ENCODE peak calls at places on chromosomes 5 and 9, in six cellular contexts. M is neuronal stem cell, L is IMR-90, A is H9, W is H1, J is trophoblast cell. K is an unnamed sample.

GRCh38 chr5:82332064-82332855 is 54.1 kb upstream of the RPS23 start:
- DNase-seq in M (no peak), L (no peak), A (no peak), W (no peak), J (no peak), K (peak)

GRCh38 chr9:115883467-115884329 is 269.9 kb upstream of the PAPPA start:
- DNase-seq in M (peak), L (peak), A (peak), W (no peak), J (peak), K (peak)

GRCh38 chr5:79474416-79475173 is 39.3 kb downstream of the HOMER1 start:
- DNase-seq in M (no peak), L (peak), A (no peak), W (no peak), J (no peak), K (no peak)

GRCh38 chr5:17260549-17260948 is 43.1 kb downstream of the BASP1 start:
- DNase-seq in M (no peak), L (no peak), A (no peak), W (no peak), J (no peak), K (no peak)

GRCh38 chr5:15752886-15753285 is 252.9 kb downstream of the FBXL7 start:
- DNase-seq in M (no peak), L (peak), A (no peak), W (no peak), J (no peak), K (peak)

GRCh38 chr5:77635617-77636422 is 2.7 kb downstream of the OTP start:
- DNase-seq in M (no peak), L (no peak), A (no peak), W (no peak), J (no peak), K (no peak)

GRCh38 chr5:172828911-172829431 is 5.1 kb upstream of the ERGIC1 start:
- DNase-seq in M (no peak), L (peak), A (no peak), W (no peak), J (peak), K (no peak)

GRCh38 chr5:10432059-10433008 is 9.3 kb upstream of the ROPN1L start:
- DNase-seq in M (no peak), L (no peak), A (no peak), W (no peak), J (no peak), K (no peak)

GRCh38 chr5:142432369-142432863 is 107.6 kb upstream of the SPRY4 start:
- DNase-seq in M (no peak), L (no peak), A (no peak), W (no peak), J (no peak), K (no peak)

GRCh38 chr5:2602451-2603045 is 148.9 kb downstream of the IRX2 start:
- DNase-seq in M (no peak), L (no peak), A (no peak), W (no peak), J (no peak), K (no peak)

GRCh38 chr5:90689064-90689463 is 130.5 kb downstream of the ADGRV1 start:
- DNase-seq in M (no peak), L (no peak), A (no peak), W (no peak), J (no peak), K (no peak)

GRCh38 chr5:62779010-62779422 is 200.4 kb downstream of the LRRC70 start:
- DNase-seq in M (peak), L (peak), A (peak), W (no peak), J (peak), K (peak)

GRCh38 chr9:6902423-6902822 is 144.7 kb downstream of the KDM4C start:
- DNase-seq in M (no peak), L (peak), A (no peak), W (no peak), J (no peak), K (no peak)

GRCh38 chr5:5297432-5298067 is 124.9 kb upstream of the ICE1 start:
- DNase-seq in M (no peak), L (no peak), A (no peak), W (no peak), J (no peak), K (no peak)

GRCh38 chr5:160158087-160158486 is 38.8 kb upstream of the PWWP2A start:
- DNase-seq in M (no peak), L (no peak), A (peak), W (no peak), J (no peak), K (no peak)

GRCh38 chr9:112854657-112855056 is 36.0 kb downstream of the SLC46A2 start:
- DNase-seq in M (no peak), L (no peak), A (no peak), W (no peak), J (no peak), K (no peak)

GRCh38 chr5:134649163-134649916 is 755 bp downstream of the SEC24A start:
- DNase-seq in M (no peak), L (peak), A (no peak), W (no peak), J (no peak), K (peak)

GRCh38 chr9:120716483-120716882 is 2.2 kb upstream of the MEGF9 start:
- DNase-seq in M (no peak), L (no peak), A (no peak), W (no peak), J (no peak), K (no peak)

GRCh38 chr5:125484272-125485002 is 738.0 kb upstream of the ZNF608 start:
- DNase-seq in M (no peak), L (peak), A (no peak), W (no peak), J (no peak), K (peak)

GRCh38 chr5:168002116-168002515 is 289.3 kb upstream of the WWC1 start:
- DNase-seq in M (no peak), L (no peak), A (no peak), W (no peak), J (no peak), K (no peak)

GRCh38 chr9:126617740-126618133 is 4.0 kb downstream of the LMX1B start:
- DNase-seq in M (no peak), L (no peak), A (peak), W (no peak), J (no peak), K (no peak)

GRCh38 chr9:20216438-20216837 is 405.9 kb downstream of the MLLT3 start:
- DNase-seq in M (no peak), L (no peak), A (no peak), W (no peak), J (no peak), K (no peak)

GRCh38 chr9:115035872-115036612 is 81.9 kb downstream of the TNC start:
- DNase-seq in M (no peak), L (peak), A (no peak), W (no peak), J (no peak), K (peak)

GRCh38 chr9:5388026-5388806 is 48.5 kb upstream of the RLN1 start:
- DNase-seq in M (no peak), L (peak), A (no peak), W (no peak), J (no peak), K (peak)

GRCh38 chr9:20941177-20941690 is 90.2 kb downstream of the HACD4 start:
- DNase-seq in M (peak), L (peak), A (peak), W (peak), J (peak), K (peak)

GRCh38 chr9:78407636-78408312 is 110.8 kb downstream of the PSAT1 start:
- DNase-seq in M (no peak), L (no peak), A (no peak), W (no peak), J (no peak), K (no peak)
- H3K14ac ChIP-seq in M (no peak), L (no peak), A (no peak), W (no peak), J (no peak), K (no peak)

DNA sequence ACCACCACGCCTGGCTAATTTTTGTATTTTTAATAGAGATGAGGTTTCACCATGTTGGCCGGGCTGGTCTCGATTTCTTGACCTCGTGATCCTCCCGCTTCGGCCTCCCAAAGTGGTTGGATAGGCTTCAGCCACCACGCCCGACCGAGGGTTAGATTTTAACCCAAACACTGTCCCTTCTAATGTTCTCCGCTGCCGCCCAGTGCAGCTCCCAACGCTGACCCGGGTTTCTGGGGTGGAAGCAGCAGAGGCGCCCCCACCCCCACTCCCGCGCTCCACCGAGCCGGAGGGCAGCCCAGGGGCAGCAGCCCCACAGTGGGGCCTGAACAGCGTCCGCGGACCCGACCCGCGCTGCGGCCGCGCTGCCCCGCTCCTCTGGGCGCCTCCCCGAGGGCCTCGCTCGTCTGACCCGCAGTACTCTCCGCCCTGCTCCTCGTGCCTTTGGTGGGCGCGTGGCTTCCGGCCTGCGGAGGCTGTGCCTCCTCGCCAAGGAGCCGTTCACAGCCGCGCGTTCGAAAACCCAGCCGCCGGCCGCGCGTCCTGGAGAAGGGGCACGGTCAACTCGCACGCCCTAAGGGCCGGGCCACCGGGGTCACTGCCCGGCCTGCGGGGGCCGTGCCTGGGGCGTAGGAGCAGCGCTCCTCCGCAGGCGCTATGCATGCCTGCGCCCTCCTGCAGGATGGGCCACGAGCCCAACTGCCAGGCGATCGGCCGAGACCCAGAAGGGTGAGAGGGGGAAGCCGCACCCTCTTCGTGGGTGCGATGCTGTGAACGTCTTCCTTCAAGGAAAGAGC is 83.0 kb downstream of the HSD17B3 start:
- DNase-seq in M (no peak), L (no peak), A (peak), W (no peak), J (peak), K (no peak)
- H3K4me2 ChIP-seq in M (no peak), L (no peak), A (no peak), W (no peak), J (no peak), K (no peak)

GRCh38 chr9:2242778-2243395 is 227.7 kb downstream of the SMARCA2 start:
- DNase-seq in M (no peak), L (no peak), A (peak), W (no peak), J (no peak), K (no peak)

GRCh38 chr9:2241461-2241874 is 226.3 kb downstream of the SMARCA2 start:
- DNase-seq in M (peak), L (peak), A (peak), W (peak), J (no peak), K (peak)

GRCh38 chr9:2243666-2244555 is 228.8 kb downstream of the SMARCA2 start:
- DNase-seq in M (no peak), L (no peak), A (no peak), W (no peak), J (no peak), K (no peak)

DNA sequence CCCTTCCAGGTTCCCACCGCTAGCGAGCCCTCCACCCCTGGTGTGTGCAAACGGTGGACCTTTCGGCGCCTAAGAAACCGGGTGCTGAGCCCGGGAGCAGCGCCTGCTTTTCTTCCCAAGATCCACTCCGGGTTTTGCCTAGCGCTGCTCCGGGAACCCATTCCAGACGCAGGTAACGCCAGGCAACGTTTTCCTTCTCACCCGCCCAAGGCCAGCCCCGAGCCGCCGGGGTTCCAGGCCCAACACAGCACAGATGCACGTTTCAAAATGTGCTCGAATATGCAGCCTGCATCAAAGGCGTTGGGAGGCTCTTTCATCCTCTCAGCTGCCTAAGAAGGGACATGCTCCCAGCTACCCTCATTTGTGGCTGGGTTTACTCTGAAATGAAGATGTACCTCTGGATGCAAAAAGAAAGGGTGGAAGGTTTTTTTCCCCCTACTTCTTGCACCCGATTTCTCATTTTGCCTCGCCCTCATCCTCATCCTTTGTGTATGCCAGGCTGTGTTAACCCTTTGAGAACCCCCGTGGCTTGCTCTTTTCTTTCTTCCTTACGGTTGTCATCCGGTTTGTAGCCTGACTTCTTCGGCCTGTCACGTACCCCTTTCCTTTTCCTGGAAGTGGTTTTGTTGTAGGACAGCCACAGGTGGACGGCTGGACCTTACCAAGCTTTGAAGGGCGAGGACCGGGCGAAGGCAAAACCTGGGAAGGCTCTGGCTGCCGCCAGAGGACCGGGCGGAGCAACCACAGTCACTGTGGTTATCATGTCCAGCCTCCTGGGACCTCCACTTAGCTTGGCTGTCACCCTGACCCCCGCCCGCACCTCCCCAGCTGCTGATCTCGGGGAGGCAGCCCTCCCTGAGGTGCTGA is 227.0 kb downstream of the SMARCA2 start:
- DNase-seq in M (peak), L (peak), A (peak), W (peak), J (peak), K (peak)
- H2BK5ac ChIP-seq in M (peak), L (no peak), A (no peak), W (peak), J (peak), K (peak)

DNA sequence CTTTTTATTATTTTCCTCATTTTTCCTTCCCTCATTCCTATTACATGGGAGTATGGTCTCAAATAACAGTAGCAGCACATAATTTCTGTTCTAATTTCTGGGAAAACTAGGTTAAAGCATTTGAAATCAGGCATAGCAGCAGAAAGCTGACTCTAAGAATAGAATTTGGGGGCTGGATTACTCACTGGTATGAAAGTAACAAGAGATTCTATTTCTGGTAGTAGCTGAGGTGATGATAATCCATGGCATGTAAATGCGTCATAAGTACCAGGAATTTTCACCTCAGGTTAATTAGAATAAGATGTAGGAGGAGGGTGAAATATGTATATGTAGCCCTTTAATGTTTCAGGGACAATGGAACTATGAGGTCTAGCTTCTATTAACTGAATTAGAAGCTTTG is 662.0 kb downstream of the PTPRD start:
- DNase-seq in M (no peak), L (peak), A (no peak), W (no peak), J (no peak), K (no peak)
- H3K14ac ChIP-seq in M (no peak), L (no peak), A (no peak), W (no peak), J (no peak), K (no peak)

DNA sequence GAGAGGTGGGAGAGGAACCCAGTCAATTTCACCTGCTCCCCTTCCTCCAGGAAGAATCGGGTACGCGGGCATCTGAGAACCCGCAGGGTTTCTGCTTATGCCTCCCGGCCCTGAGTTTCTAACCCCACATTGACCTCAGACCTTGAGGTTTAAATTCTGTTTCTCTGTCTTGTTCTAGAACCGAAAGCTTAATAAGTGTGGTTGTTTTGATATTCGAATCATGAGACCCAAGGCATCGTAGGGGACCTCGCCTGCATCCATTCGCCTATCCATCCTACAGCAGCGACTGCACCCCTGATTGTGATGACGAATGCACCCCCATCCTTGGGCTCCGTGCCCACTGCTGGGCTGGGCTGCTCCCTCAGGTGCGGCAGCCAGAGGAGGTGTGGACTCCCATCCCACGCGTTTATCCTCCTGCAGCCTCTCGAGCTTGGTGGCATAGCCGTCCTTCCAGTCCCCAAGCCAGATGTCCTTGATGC is 80.8 kb upstream of the IER5L start:
- DNase-seq in M (no peak), L (no peak), A (no peak), W (no peak), J (no peak), K (no peak)
- H3K4me2 ChIP-seq in M (peak), L (peak), A (peak), W (peak), J (peak), K (peak)

GRCh38 chr9:77903666-77904248 is 127.9 kb downstream of the GNAQ start:
- DNase-seq in M (no peak), L (no peak), A (no peak), W (no peak), J (no peak), K (no peak)
- H2BK5ac ChIP-seq in M (no peak), L (no peak), A (no peak), W (no peak), J (no peak), K (no peak)

K was measured in mesenchymal stem cell.